ENCODE peak calls at places on chromosome 7, in six cellular contexts. U is lung, P is GM12892, F is KBM-7, W is ACHN, T is fibroblast of pulmonary artery. R is an unnamed sample.

GRCh38 chr7:14021069-14021468 is 31.6 kb upstream of the ETV1 start:
- DNase-seq in U (no peak), P (no peak), F (no peak), W (no peak), T (peak; percentile 61), R (peak; percentile 4)

GRCh38 chr7:117169907-117170306 is 153.0 kb downstream of the WNT2 start:
- DNase-seq in U (no peak), P (no peak), F (no peak), W (peak; percentile 85), T (peak; percentile 35), R (no peak)

GRCh38 chr7:117229350-117229749 is 93.5 kb downstream of the WNT2 start:
- DNase-seq in U (no peak), P (no peak), F (no peak), W (no peak), T (no peak), R (no peak)

GRCh38 chr7:143382126-143382790 is 1.1 kb downstream of the ZYX start:
- DNase-seq in U (no peak), P (no peak), F (no peak), W (no peak), T (no peak), R (no peak)

GRCh38 chr7:128005117-128005516 is 26.1 kb downstream of the LRRC4 start:
- DNase-seq in U (no peak), P (no peak), F (no peak), W (no peak), T (no peak), R (no peak)

GRCh38 chr7:128920913-128921582 is 10.5 kb upstream of the KCP start:
- DNase-seq in U (no peak), P (no peak), F (no peak), W (peak; percentile 80), T (no peak), R (no peak)

GRCh38 chr7:74457007-74457406 is 3.3 kb downstream of the GTF2IRD1 start:
- DNase-seq in U (no peak), P (no peak), F (no peak), W (no peak), T (no peak), R (no peak)

GRCh38 chr7:67738958-67739357 is 742.3 kb downstream of the TYW1 start:
- DNase-seq in U (peak; percentile 35), P (no peak), F (no peak), W (no peak), T (peak; percentile 65), R (peak; percentile 26)

GRCh38 chr7:78148166-78148894 is 349.8 kb downstream of the PHTF2 start:
- DNase-seq in U (no peak), P (no peak), F (no peak), W (no peak), T (no peak), R (no peak)

GRCh38 chr7:71566376-71566775 is 434.4 kb downstream of the GALNT17 start:
- DNase-seq in U (no peak), P (no peak), F (no peak), W (no peak), T (no peak), R (no peak)

GRCh38 chr7:17781491-17782215 is 158.6 kb downstream of the SNX13 start:
- DNase-seq in U (no peak), P (no peak), F (no peak), W (peak; percentile 38), T (peak; percentile 81), R (no peak)

GRCh38 chr7:6533893-6534804 is 17.1 kb downstream of the GRID2IP start:
- DNase-seq in U (no peak), P (no peak), F (peak; percentile 45), W (no peak), T (no peak), R (no peak)

GRCh38 chr7:30702200-30702599 is 19.9 kb upstream of the CRHR2 start:
- DNase-seq in U (no peak), P (no peak), F (no peak), W (no peak), T (no peak), R (no peak)